ENCODE peak calls at places on chromosomes 7 and 10, in five cellular contexts. G, A, U, S and H are unnamed samples.

GRCh38 chr10:48551796-48552591 is 52.9 kb downstream of the ARHGAP22 start:
- DNase-seq in G (no peak), U (peak), S (peak), A (no peak), H (peak)

GRCh38 chr10:90642136-90642535 is 215.7 kb downstream of the HTR7 start:
- DNase-seq in G (no peak), U (no peak), A (no peak), S (no peak), H (no peak)

GRCh38 chr10:103768345-103768744 is 87.0 kb downstream of the SH3PXD2A start:
- DNase-seq in U (no peak), G (no peak), S (no peak), A (no peak), H (no peak)

GRCh38 chr10:133324198-133324792 is 12.4 kb downstream of the CALY start:
- DNase-seq in S (peak), G (peak), A (peak), U (peak), H (no peak)

GRCh38 chr10:13340626-13341370 is 7.3 kb downstream of the SEPHS1 start:
- DNase-seq in G (no peak), A (no peak), S (no peak), U (peak), H (no peak)

GRCh38 chr7:122314284-122314683 is 9.7 kb upstream of the FEZF1 start:
- DNase-seq in A (no peak), U (no peak), S (no peak), G (no peak), H (no peak)

GRCh38 chr10:80268938-80269588 is 20.4 kb downstream of the MAT1A start:
- DNase-seq in G (no peak), S (no peak), A (no peak), U (no peak), H (no peak)

GRCh38 chr7:120033114-120033513 is 239.9 kb upstream of the KCND2 start:
- DNase-seq in U (no peak), A (no peak), G (no peak), S (no peak), H (no peak)

GRCh38 chr10:131585761-131586160 is 274.2 kb upstream of the TCERG1L start:
- DNase-seq in A (no peak), S (no peak), U (no peak), G (no peak), H (no peak)

GRCh38 chr7:29945259-29945809 is 44.3 kb downstream of the SCRN1 start:
- DNase-seq in A (no peak), S (no peak), G (no peak), U (no peak), H (no peak)

GRCh38 chr10:79248341-79248931 is 98.8 kb upstream of the PPIF start:
- DNase-seq in S (no peak), G (no peak), U (peak), A (no peak), H (no peak)

GRCh38 chr7:74155810-74156395 is 18.3 kb upstream of the EIF4H start:
- DNase-seq in A (no peak), U (no peak), S (no peak), G (no peak), H (no peak)

GRCh38 chr7:55026086-55026790 is 7.4 kb downstream of the EGFR start:
- DNase-seq in S (no peak), G (no peak), A (no peak), U (no peak), H (no peak)

GRCh38 chr7:87552351-87552750 is 48.3 kb downstream of the ABCB1 start:
- DNase-seq in S (no peak), A (no peak), G (no peak), U (no peak), H (no peak)

GRCh38 chr10:16809074-16809718 is 8.0 kb downstream of the RSU1 start:
- DNase-seq in G (peak), S (peak), U (peak), A (no peak), H (peak)

GRCh38 chr7:100372256-100372655 is 1.0 kb upstream of the PILRA start:
- DNase-seq in U (peak), S (no peak), A (no peak), G (no peak), H (no peak)

GRCh38 chr10:72952189-72952900 is 2.3 kb downstream of the PLA2G12B start:
- DNase-seq in U (no peak), S (no peak), G (no peak), A (no peak), H (no peak)

GRCh38 chr10:96047004-96047649 is 3.7 kb downstream of the CCNJ start:
- DNase-seq in U (no peak), S (no peak), G (no peak), A (no peak), H (no peak)

GRCh38 chr7:24463474-24463873 is 109.8 kb upstream of the PALS2 start:
- DNase-seq in A (no peak), G (no peak), U (no peak), S (no peak), H (no peak)

GRCh38 chr10:112614072-112614471 is 167.1 kb downstream of the VTI1A start:
- DNase-seq in U (no peak), G (no peak), A (no peak), S (no peak), H (no peak)

GRCh38 chr10:507908-508444 is 181.5 kb downstream of the DIP2C start:
- DNase-seq in U (no peak), S (no peak), A (no peak), G (no peak), H (no peak)

GRCh38 chr10:6141296-6142151 is 52.7 kb downstream of the RBM17 start:
- DNase-seq in G (no peak), S (no peak), A (no peak), U (peak), H (no peak)

GRCh38 chr7:56447864-56448693 is 331.9 kb upstream of the NUPR2 start:
- DNase-seq in A (no peak), U (no peak), G (no peak), S (no peak), H (no peak)

GRCh38 chr10:95467162-95467599 is 94.0 kb downstream of the SORBS1 start:
- DNase-seq in S (peak), G (peak), U (peak), A (peak), H (peak)

GRCh38 chr10:80457554-80458262 is 3.6 kb downstream of the TSPAN14 start:
- DNase-seq in S (no peak), G (no peak), U (no peak), A (no peak), H (no peak)

GRCh38 chr7:107563072-107563760 is 504 bp downstream of the COG5 start:
- DNase-seq in G (peak), A (peak), U (no peak), S (no peak), H (no peak)

GRCh38 chr7:158028290-158028941 is 559.2 kb downstream of the PTPRN2 start:
- DNase-seq in A (peak), U (no peak), S (no peak), G (peak), H (no peak)

GRCh38 chr10:110681023-110681681 is 37.0 kb downstream of the RBM20 start:
- DNase-seq in A (peak), S (peak), U (peak), G (peak), H (peak)

GRCh38 chr7:47992446-47992845 is 13.0 kb upstream of the HUS1 start:
- DNase-seq in U (no peak), S (no peak), A (no peak), G (no peak), H (no peak)

GRCh38 chr7:20385121-20385520 is 54.4 kb downstream of the ITGB8 start:
- DNase-seq in G (no peak), A (no peak), S (no peak), U (no peak), H (no peak)

GRCh38 chr10:50807851-50808776 is 68.4 kb downstream of the ASAH2B start:
- DNase-seq in S (no peak), G (no peak), A (peak), U (no peak), H (no peak)

GRCh38 chr7:151792671-151793070 is 84.2 kb downstream of the PRKAG2 start:
- DNase-seq in S (no peak), U (no peak), G (no peak), A (no peak), H (no peak)

DNA sequence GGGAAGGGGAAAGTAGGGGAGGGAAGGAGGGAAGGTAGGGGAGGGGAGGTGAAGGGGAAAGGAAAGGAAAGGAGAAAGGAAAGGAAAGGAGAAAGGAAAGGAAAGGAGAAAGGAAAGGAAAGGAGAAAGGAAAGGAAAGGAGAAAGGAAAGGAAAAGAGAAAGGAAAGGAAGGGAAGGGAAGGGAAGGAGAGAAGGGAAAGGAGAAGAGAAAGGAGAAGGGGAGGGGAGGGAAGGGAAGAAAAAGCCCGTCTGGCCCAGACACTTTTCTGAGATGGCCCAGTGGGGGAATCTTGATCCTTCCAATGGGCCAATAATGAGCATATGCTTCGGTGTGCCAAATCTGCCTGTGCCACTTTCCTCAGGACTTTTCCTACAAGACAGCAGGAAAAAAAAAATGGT is 64.6 kb downstream of the CH25H start:
- DNase-seq in U (no peak), S (no peak), G (no peak), A (no peak), H (no peak)
- TF ChIP-seq CTCF in U (no peak), S (no peak), G (no peak), A (no peak), H (no peak)

DNA sequence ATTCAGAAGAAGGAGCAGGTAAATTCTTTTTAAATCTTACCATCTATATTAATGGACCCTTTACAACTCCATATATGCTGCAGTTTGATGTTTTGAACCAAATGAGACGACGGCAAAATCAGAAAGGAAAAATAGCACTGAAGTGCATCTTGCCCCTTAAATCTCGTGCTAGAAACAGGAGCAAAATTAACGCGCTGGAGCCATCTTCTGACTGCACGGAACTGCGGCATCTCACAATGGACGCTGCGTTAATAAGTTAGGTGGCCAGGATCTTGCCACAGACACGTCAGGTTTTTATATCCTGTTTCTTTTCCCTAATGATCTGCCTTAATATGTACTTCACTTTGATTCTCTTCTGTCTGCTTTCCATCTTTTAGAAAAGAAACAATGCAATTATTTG is 354.5 kb downstream of the TFEC start:
- DNase-seq in A (no peak), U (no peak), G (no peak), S (no peak), H (peak)
- TF ChIP-seq CTCF in A (no peak), U (no peak), G (no peak), S (peak), H (no peak)

DNA sequence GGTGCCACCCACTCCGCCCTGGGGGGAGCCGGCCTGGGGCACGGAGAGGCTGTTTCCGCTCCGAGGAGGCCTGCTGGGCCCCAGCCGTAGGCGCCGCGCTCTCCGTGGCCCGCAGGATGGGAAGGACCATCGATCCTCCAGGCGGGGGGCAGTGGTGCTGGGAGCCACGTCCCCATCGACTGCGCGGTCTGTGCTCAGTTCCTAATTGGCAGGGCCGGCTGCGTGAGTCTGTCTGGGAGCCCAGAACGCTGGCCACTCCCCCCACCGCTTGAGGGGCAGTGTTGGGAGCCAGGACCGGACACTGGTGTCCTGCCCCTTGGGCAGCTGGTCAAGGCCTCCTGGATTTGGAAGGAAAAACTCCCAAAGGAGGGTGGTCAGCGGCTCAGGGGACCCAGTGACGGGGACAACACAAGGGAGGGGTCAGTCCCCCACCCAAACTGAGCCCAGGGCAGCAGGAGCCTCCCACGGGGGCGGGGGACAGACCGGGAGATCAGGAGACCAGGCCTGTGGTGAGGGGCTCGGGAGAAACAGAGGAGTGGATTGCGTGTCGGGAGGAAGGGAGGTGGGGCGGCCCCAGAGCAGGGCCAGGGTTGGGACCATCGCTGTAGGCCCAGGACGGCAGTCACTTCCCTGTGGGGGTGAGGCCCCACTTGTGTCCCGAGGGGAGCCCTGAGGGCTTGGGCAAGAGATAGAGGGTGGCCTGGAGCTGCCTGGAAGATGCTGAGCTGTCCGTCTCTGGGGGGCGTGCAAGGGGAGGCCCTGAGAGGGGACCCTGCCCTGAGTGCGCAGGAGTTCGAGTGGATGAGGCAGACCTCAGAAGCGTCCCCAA is 89.0 kb downstream of the UNCX start:
- DNase-seq in G (no peak), S (no peak), U (no peak), A (no peak), H (no peak)
- TF ChIP-seq CTCF in G (no peak), S (no peak), U (no peak), A (no peak), H (no peak)

GRCh38 chr10:71837085-71837827 is 13.8 kb downstream of the PSAP start:
- DNase-seq in G (no peak), A (no peak), U (peak), S (peak), H (peak)
- TF ChIP-seq CTCF in G (no peak), A (no peak), U (peak), S (peak), H (peak)

GRCh38 chr7:2553831-2554581 is 1.3 kb downstream of the BRAT1 start:
- DNase-seq in U (no peak), S (no peak), A (no peak), G (no peak), H (no peak)

GRCh38 chr7:2554654-2555053 is 670 bp downstream of the BRAT1 start:
- DNase-seq in G (no peak), U (no peak), S (peak), A (no peak), H (no peak)

GRCh38 chr7:2553108-2553507 is 2.2 kb downstream of the BRAT1 start:
- DNase-seq in U (no peak), S (no peak), G (no peak), A (no peak), H (no peak)

GRCh38 chr7:2558620-2559282 is at the start of gene IQCE:
- DNase-seq in A (peak), G (peak), S (peak), U (peak), H (peak)

GRCh38 chr7:2555121-2556052 is at the start of gene BRAT1:
- DNase-seq in G (peak), U (peak), A (peak), S (peak), H (peak)
- TF ChIP-seq CTCF in G (peak), U (peak), A (no peak), S (peak), H (no peak)

GRCh38 chr7:134988161-134988560 is 1.9 kb downstream of the AGBL3 start:
- DNase-seq in G (no peak), U (no peak), S (no peak), A (no peak), H (no peak)

GRCh38 chr7:134986363-134987231 is at the start of gene AGBL3:
- DNase-seq in S (peak), U (peak), G (peak), A (peak), H (peak)

GRCh38 chr7:134991469-134992339 is 5.4 kb downstream of the AGBL3 start:
- DNase-seq in G (no peak), S (no peak), U (no peak), A (no peak), H (no peak)

DNA sequence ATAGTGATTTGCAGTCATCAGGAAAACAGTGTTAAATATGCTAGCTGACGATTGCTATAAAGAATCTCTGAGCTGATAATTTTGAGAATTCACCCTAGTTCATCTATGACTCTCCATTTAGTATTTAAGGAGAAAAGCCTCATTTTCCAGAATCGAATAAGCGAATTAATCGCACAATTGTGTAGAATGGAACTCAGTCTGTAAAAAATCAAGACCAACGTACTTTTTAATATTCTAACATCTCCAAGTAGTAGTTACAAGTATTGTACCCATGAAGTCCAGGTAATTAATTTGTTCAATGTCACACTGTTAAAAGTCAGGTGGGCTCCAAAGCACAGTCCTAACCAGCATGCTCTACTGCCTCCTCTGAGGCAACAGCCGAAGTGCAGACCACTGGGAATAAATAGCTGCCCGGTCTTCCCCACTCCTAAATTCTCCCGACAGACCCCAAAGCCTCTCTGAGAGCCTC is 380 bp upstream of the AGBL3 start:
- DNase-seq in A (no peak), S (no peak), U (no peak), G (no peak), H (no peak)
- TF ChIP-seq CTCF in A (no peak), S (no peak), U (no peak), G (no peak), H (no peak)

DNA sequence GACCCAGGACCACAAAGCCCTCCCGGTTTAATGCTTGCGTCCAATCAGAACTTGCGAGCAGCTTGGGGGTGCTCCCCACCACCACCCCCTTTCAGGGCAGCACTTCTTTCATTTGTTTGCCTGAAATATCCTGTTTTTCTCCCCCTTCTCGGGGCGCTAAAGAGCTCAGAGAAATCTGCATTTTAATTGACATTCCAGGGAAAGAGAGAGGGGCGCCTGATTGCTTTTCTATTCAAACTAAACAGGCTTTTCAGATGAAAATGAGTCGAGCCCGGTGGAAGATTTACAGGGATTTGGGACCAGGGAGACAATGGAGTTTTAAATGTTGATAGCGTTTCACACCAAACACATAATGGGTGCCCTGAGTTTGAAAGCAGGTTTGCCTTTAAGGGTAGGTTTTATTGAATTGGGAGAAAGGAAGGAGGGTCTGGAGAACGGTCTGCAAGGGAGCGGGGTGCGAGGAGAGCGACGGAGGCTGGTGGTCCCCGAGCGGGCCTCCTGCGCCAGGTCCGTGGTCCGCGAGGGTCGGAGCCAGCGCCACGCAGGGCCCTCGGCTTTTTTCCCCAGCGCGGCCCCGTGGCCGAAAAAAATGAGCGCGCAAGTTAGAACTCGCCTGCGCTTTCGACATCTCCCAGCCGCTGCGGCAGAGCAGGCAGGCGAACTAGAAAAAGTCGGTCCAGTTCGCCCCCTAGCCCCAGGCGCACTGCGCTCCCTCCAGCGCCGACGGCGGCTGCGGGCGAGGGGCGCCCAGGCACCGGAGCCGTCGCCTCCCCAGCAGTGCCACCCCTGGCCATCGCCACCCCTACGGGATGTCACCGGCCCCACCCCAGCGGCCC is 1.4 kb downstream of the FGFR2 start:
- DNase-seq in A (peak), U (no peak), G (peak), S (peak), H (peak)
- TF ChIP-seq CTCF in A (no peak), U (no peak), G (no peak), S (no peak), H (no peak)

GRCh38 chr10:59155556-59155955 is 20.9 kb upstream of the PHYHIPL start:
- DNase-seq in A (no peak), S (no peak), U (no peak), G (no peak), H (no peak)
- TF ChIP-seq CTCF in A (no peak), S (no peak), U (no peak), G (no peak), H (no peak)